ENCODE peak calls at places on chromosome 2, in ten cellular contexts. N, D, H, K, R, T, G, B, W and M are unnamed samples. For H3K9me3, the result is how much of the 10 kb centered on the place peaks cover.

GRCh38 chr2:102690012-102690411 is 70.7 kb downstream of the SLC9A2 start:
- DNase-seq in N (no peak), D (no peak), H (no peak), K (no peak), R (no peak), T (no peak), G (no peak), B (no peak), W (no peak), M (no peak)

GRCh38 chr2:73301636-73302035 is 8.3 kb upstream of the EGR4 start:
- DNase-seq in N (no peak), D (no peak), H (peak), K (no peak), R (no peak), T (no peak), G (no peak), B (no peak), W (no peak), M (no peak)

GRCh38 chr2:222504714-222505113 is 80.4 kb downstream of the SGPP2 start:
- DNase-seq in N (no peak), D (no peak), H (no peak), K (no peak), R (no peak), T (no peak), G (no peak), B (no peak), W (no peak), M (no peak)

GRCh38 chr2:146850746-146851145 is 994.1 kb upstream of the ACVR2A start:
- DNase-seq in N (no peak), D (no peak), H (no peak), K (no peak), R (no peak), T (no peak), G (peak), B (no peak), W (no peak), M (no peak)

GRCh38 chr2:47558116-47559078 is 155.4 kb downstream of the MSH2 start:
- DNase-seq in N (no peak), D (no peak), H (peak), K (no peak), R (no peak), T (no peak), G (no peak), B (no peak), W (no peak), M (no peak)

GRCh38 chr2:189285962-189286648 is 106.5 kb upstream of the COL5A2 start:
- DNase-seq in N (peak), D (no peak), H (peak), K (no peak), R (no peak), T (no peak), G (peak), B (peak), W (no peak), M (no peak)

GRCh38 chr2:127201452-127201851 is 18.6 kb downstream of the CYP27C1 start:
- DNase-seq in N (no peak), D (no peak), H (no peak), K (no peak), R (peak), T (no peak), G (no peak), B (no peak), W (peak), M (no peak)

GRCh38 chr2:237482485-237482884 is 4.6 kb upstream of the MLPH start:
- DNase-seq in N (no peak), D (no peak), H (peak), K (peak), R (peak), T (peak), G (peak), B (no peak), W (no peak), M (no peak)

GRCh38 chr2:150051004-150051403 is 436.5 kb downstream of the RND3 start:
- DNase-seq in N (no peak), D (no peak), H (no peak), K (no peak), R (no peak), T (no peak), G (no peak), B (no peak), W (no peak), M (no peak)

GRCh38 chr2:171289938-171290480 is 129.3 kb upstream of the TLK1 start:
- DNase-seq in N (peak), D (no peak), H (no peak), K (no peak), R (no peak), T (no peak), G (peak), B (no peak), W (no peak), M (no peak)

GRCh38 chr2:134246154-134246874 is 7.6 kb upstream of the MGAT5 start:
- DNase-seq in N (no peak), D (no peak), H (no peak), K (no peak), R (no peak), T (no peak), G (no peak), B (no peak), W (no peak), M (no peak)

GRCh38 chr2:157592983-157593382 is 35.7 kb downstream of the ACVR1C start:
- DNase-seq in N (peak), D (no peak), H (peak), K (no peak), R (no peak), T (no peak), G (peak), B (no peak), W (no peak), M (no peak)

GRCh38 chr2:63981702-63982103 is 37.5 kb downstream of the VPS54 start:
- DNase-seq in N (no peak), D (no peak), H (no peak), K (no peak), R (no peak), T (no peak), G (no peak), B (no peak), W (no peak), M (no peak)

GRCh38 chr2:100223502-100223901 is 81.1 kb upstream of the AFF3 start:
- DNase-seq in N (no peak), D (no peak), H (no peak), K (no peak), R (no peak), T (no peak), G (no peak), B (no peak), W (no peak), M (no peak)

GRCh38 chr2:42788478-42788793 is 3.9 kb downstream of the HAAO start:
- DNase-seq in N (no peak), D (no peak), H (no peak), K (no peak), R (no peak), T (no peak), G (no peak), B (no peak), W (no peak), M (no peak)

GRCh38 chr2:58710795-58711279 is 469.7 kb upstream of the FANCL start:
- DNase-seq in N (no peak), D (no peak), H (peak), K (no peak), R (no peak), T (no peak), G (peak), B (no peak), W (no peak), M (no peak)

GRCh38 chr2:24409700-24410556 is 49.6 kb upstream of the ITSN2 start:
- DNase-seq in N (peak), D (peak), H (peak), K (peak), R (no peak), T (peak), G (peak), B (peak), W (peak), M (no peak)

GRCh38 chr2:218357194-218358177 is 829 bp downstream of the CATIP start:
- DNase-seq in N (no peak), D (no peak), H (no peak), K (no peak), R (peak), T (no peak), G (no peak), B (no peak), W (no peak), M (no peak)

GRCh38 chr2:26892133-26892532 is 44.2 kb downstream of the DPYSL5 start:
- DNase-seq in N (no peak), D (no peak), H (no peak), K (no peak), R (no peak), T (no peak), G (no peak), B (no peak), W (no peak), M (no peak)

GRCh38 chr2:208983476-208983875 is 440.4 kb upstream of the MAP2 start:
- DNase-seq in N (no peak), D (no peak), H (no peak), K (no peak), R (no peak), T (no peak), G (no peak), B (no peak), W (no peak), M (no peak)

GRCh38 chr2:211204456-211204855 is 648.1 kb downstream of the CPS1 start:
- DNase-seq in N (no peak), D (no peak), H (no peak), K (no peak), R (no peak), T (no peak), G (no peak), B (no peak), W (no peak), M (no peak)

GRCh38 chr2:191533693-191534175 is 144.2 kb upstream of the NABP1 start:
- DNase-seq in N (no peak), D (no peak), H (peak), K (no peak), R (no peak), T (no peak), G (no peak), B (no peak), W (no peak), M (no peak)

GRCh38 chr2:884027-884748 is 66.5 kb upstream of the SNTG2 start:
- DNase-seq in N (no peak), D (no peak), H (no peak), K (no peak), R (no peak), T (no peak), G (no peak), B (no peak), W (peak), M (no peak)

GRCh38 chr2:240569523-240569997 is 1.3 kb downstream of the RNPEPL1 start:
- DNase-seq in N (no peak), D (no peak), H (no peak), K (no peak), R (no peak), T (no peak), G (no peak), B (no peak), W (no peak), M (no peak)

DNA sequence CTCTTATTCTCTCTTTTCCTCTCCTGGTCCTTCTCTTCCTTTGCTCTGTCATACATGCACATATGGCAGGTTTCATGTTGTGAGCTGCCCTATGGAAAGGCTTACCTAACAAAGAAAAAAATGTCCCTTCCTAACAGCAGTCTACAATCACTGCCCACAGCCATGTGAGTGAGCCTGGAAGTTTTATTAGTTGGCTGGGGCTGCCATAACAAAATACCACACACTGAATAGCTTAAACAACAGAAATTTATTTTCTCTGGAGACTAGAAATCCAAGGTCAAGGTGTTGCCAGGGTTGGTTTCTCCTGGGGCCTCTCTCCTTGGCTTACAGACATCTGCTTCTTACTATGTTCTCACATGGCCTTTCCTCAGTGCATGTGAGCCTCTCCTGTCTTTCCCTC is 142.1 kb downstream of the TRIB2 start:
- DNase-seq in N (no peak), D (no peak), H (peak), K (no peak), R (no peak), T (no peak), G (no peak), B (no peak), W (no peak), M (no peak)
- H3K9me3 ChIP-seq in N (under half), D (under half), H (under half), K (under half), R (under half), T (under half), G (under half), B (under half), W (under half), M (under half)

DNA sequence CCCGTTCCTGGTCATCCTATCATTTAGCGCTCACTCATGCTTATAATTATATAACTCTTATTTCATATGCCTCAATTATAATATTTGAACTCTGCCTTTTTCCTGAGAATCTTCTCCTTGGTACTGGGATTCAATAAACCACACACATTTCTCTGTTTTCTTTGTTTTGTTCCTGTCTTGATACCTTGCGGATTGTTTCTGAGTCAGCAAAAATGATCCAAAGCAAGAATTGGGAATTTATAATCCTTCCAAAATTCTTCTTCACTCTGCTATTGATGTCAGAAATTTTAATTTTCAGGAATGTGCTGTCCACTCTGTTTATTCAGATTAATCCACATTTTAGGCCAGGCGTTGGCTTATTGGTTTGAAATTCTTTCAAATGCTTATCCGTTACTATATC is 886.0 kb downstream of the SUCLG1 start:
- DNase-seq in N (no peak), D (no peak), H (no peak), K (no peak), R (no peak), T (no peak), G (no peak), B (no peak), W (no peak), M (no peak)
- H3K9me3 ChIP-seq in N (under half), D (under half), H (under half), K (under half), R (under half), T (under half), G (under half), B (under half), W (under half), M (under half)

DNA sequence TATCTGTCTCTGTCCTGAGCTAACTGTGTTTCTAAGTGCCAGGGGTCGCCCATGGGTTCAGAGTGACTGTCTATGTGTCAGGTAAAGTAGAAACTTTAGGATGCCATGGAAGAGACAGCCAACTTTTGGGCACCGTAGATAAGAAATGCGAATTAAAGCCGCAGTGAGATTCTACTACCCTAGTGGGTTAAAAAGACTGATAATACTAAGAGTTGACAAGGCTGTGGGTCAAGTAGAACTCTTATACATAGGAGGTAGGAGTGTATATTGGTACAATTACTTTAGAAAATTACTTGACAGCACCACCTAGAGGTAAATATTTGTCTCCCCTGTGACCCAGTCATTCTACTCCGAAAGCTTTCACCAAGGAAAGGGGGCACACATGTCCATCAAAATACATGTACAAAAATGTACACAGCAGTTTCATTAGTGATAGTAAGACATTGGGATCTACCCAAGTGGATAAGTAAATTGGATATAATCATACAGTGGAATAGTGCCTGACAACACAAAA is 371.3 kb downstream of the SLC4A3 start:
- DNase-seq in N (no peak), D (no peak), H (no peak), K (no peak), R (no peak), T (no peak), G (no peak), B (no peak), W (no peak), M (no peak)
- H3K9me3 ChIP-seq in N (under half), D (under half), H (under half), K (under half), R (under half), T (under half), G (under half), B (under half), W (under half), M (under half)

GRCh38 chr2:176159678-176160250 is 2.7 kb downstream of the HOXD3 start:
- DNase-seq in N (no peak), D (no peak), H (no peak), K (no peak), R (no peak), T (no peak), G (no peak), B (no peak), W (no peak), M (no peak)

GRCh38 chr2:176157499-176158305 is 595 bp downstream of the HOXD3 start:
- DNase-seq in N (no peak), D (no peak), H (peak), K (peak), R (no peak), T (no peak), G (no peak), B (no peak), W (peak), M (no peak)

GRCh38 chr2:176158855-176159677 is 2.0 kb downstream of the HOXD3 start:
- DNase-seq in N (no peak), D (no peak), H (no peak), K (peak), R (no peak), T (no peak), G (no peak), B (no peak), W (no peak), M (no peak)

GRCh38 chr2:176156959-176157498 is at the start of gene HOXD3:
- DNase-seq in N (no peak), D (no peak), H (peak), K (no peak), R (no peak), T (no peak), G (no peak), B (no peak), W (no peak), M (no peak)

DNA sequence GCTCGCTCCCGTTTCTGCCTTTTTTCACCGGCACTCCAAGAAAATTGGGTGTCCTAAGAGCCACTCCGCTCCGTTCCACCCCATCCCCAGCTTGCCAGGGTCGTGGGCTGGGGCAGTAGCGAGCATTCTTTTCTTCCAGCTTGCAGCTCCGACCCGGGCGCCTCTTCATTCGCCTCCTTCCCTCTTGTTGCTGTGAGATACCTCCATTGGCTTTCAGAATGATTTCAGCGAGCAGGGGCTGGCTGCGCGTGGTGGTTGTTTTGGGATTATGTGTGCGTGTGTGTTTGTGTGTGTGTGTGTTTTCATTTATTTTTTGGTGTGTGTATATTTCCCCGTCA is 1.2 kb downstream of the HOXD3 start:
- DNase-seq in N (no peak), D (no peak), H (no peak), K (no peak), R (no peak), T (no peak), G (no peak), B (no peak), W (no peak), M (no peak)
- H3K9me3 ChIP-seq in N (under half), D (under half), H (under half), K (under half), R (under half), T (under half), G (under half), B (under half), W (under half), M (under half)

GRCh38 chr2:220882507-220882906 is 689.6 kb downstream of the EPHA4 start:
- DNase-seq in N (no peak), D (no peak), H (no peak), K (no peak), R (no peak), T (no peak), G (no peak), B (no peak), W (no peak), M (no peak)

GRCh38 chr2:220876074-220876824 is 695.9 kb downstream of the EPHA4 start:
- DNase-seq in N (no peak), D (no peak), H (no peak), K (no peak), R (no peak), T (no peak), G (no peak), B (no peak), W (no peak), M (no peak)

GRCh38 chr2:220885593-220885992 is 686.5 kb downstream of the EPHA4 start:
- DNase-seq in N (no peak), D (no peak), H (no peak), K (no peak), R (no peak), T (no peak), G (no peak), B (no peak), W (no peak), M (no peak)

GRCh38 chr2:220880623-220881022 is 691.5 kb downstream of the EPHA4 start:
- DNase-seq in N (no peak), D (no peak), H (no peak), K (no peak), R (no peak), T (no peak), G (no peak), B (no peak), W (no peak), M (no peak)
- H3K9me3 ChIP-seq in N (under half), D (under half), H (under half), K (under half), R (under half), T (under half), G (under half), B (under half), W (under half), M (under half)